ENCODE peak calls at places on chromosomes 1 and 21, in four cellular contexts. X is CD4-positive, alpha-beta memory T cell; Z is BJ; P is activated CD4-positive, alpha-beta T cell treated with anti-CD3 and anti-CD28 coated beads, Interleukin-2, amount 10 ng/mL, durations not matched to agents 24 days and 14 days. J is an unnamed sample.

GRCh38 chr1:45883633-45884032 is 80.2 kb downstream of the MAST2 start:
- DNase-seq in X (no peak), Z (no peak), P (no peak), J (no peak)

GRCh38 chr1:229007701-229008100 is 263.2 kb upstream of the RAB4A start:
- DNase-seq in X (no peak), Z (no peak), P (no peak), J (no peak)

GRCh38 chr1:22126531-22126930 is 16.4 kb downstream of the WNT4 start:
- DNase-seq in X (no peak), Z (no peak), P (no peak), J (no peak)

GRCh38 chr1:238648756-238649155 is 737.6 kb upstream of the CHRM3 start:
- DNase-seq in X (no peak), Z (no peak), P (no peak), J (no peak)

GRCh38 chr1:153752561-153753195 is 22.5 kb upstream of the SLC27A3 start:
- DNase-seq in X (no peak), Z (no peak), P (no peak), J (no peak)

GRCh38 chr1:145922266-145922665 is 3.7 kb upstream of the PEX11B start:
- DNase-seq in X (no peak), Z (no peak), P (no peak), J (no peak)

GRCh38 chr1:44423706-44424546 is 18.9 kb downstream of the RNF220 start:
- DNase-seq in X (no peak), Z (no peak), P (no peak), J (peak; percentile 28)

GRCh38 chr1:21511579-21512522 is 2.6 kb downstream of the ALPL start:
- DNase-seq in X (no peak), Z (peak; percentile 90), P (no peak), J (peak; percentile 90)

GRCh38 chr21:19326581-19327319 is 923.2 kb upstream of the TMPRSS15 start:
- DNase-seq in X (no peak), Z (no peak), P (no peak), J (no peak)

GRCh38 chr1:108643492-108644333 is 17.2 kb downstream of the HENMT1 start:
- DNase-seq in X (peak; percentile 73), Z (peak; percentile 19), P (peak; percentile 86), J (no peak)

GRCh38 chr1:2601721-2602303 is 15.2 kb downstream of the PRXL2B start:
- DNase-seq in X (no peak), Z (no peak), P (no peak), J (no peak)

GRCh38 chr21:44521301-44521927 is 18.6 kb downstream of the KRTAP10-1 start:
- DNase-seq in X (no peak), Z (no peak), P (no peak), J (no peak)

GRCh38 chr1:74690909-74691308 is 17.3 kb upstream of the ERICH3 start:
- DNase-seq in X (no peak), Z (no peak), P (no peak), J (no peak)

GRCh38 chr1:44405804-44406743 is 1.0 kb downstream of the RNF220 start:
- DNase-seq in X (peak; percentile 27), Z (no peak), P (peak; percentile 77), J (no peak)

GRCh38 chr1:153547560-153548551 is 1.2 kb downstream of the S100A3 start:
- DNase-seq in X (no peak), Z (no peak), P (no peak), J (no peak)

GRCh38 chr1:942864-943533 is 16.1 kb downstream of the NOC2L start:
- DNase-seq in X (no peak), Z (no peak), P (no peak), J (no peak)

GRCh38 chr1:11692899-11693590 is 1.5 kb downstream of the DRAXIN start:
- DNase-seq in X (peak; percentile 33), Z (peak; percentile 33), P (peak; percentile 70), J (peak; percentile 50)

GRCh38 chr1:152227310-152227928 is 3.4 kb upstream of the HRNR start:
- DNase-seq in X (no peak), Z (no peak), P (no peak), J (no peak)

GRCh38 chr1:205226868-205227583 is 720 bp upstream of the TMCC2 start:
- DNase-seq in X (no peak), Z (no peak), P (no peak), J (no peak)

GRCh38 chr1:183270541-183271141 is 84.6 kb downstream of the LAMC2 start:
- DNase-seq in X (no peak), Z (peak; percentile 88), P (no peak), J (peak; percentile 91)

GRCh38 chr1:186682721-186683120 is 2.5 kb upstream of the PTGS2 start:
- DNase-seq in X (no peak), Z (peak; percentile 4), P (no peak), J (no peak)

GRCh38 chr1:152673016-152673415 is 2.1 kb upstream of the LCE2C start:
- DNase-seq in X (no peak), Z (no peak), P (no peak), J (no peak)

GRCh38 chr1:109655624-109656519 is at the start of gene GSTM4:
- DNase-seq in X (peak; percentile 34), Z (no peak), P (peak; percentile 92), J (no peak)

GRCh38 chr1:74508449-74508848 is 4.0 kb downstream of the LRRC53 start:
- DNase-seq in X (no peak), Z (no peak), P (no peak), J (no peak)

GRCh38 chr1:55534565-55535091 is 319.5 kb upstream of the USP24 start:
- DNase-seq in X (no peak), Z (no peak), P (no peak), J (no peak)